ENCODE peak calls at places on chromosomes 5 and 9, in seven cellular contexts. One of them, this sample, is unnamed.

GRCh38 chr5:179278546-179278945 is 66.7 kb downstream of the ADAMTS2 start:
- DNase-seq in activated T-cell treated with anti-CD3 and anti-CD28 coated beads for 48 hours: no peak
- DNase-seq in pancreas: no peak
- DNase-seq in stimulated activated CD4-positive, alpha-beta T cell treated with anti-CD3 and anti-CD28 coated beads, Interleukin-4, amount 100 ng/mL, for 4 hours: no peak
- DNase-seq in EL: no peak
- DNase-seq in CD8-positive, alpha-beta memory T cell: no peak
- DNase-seq in kidney tubule cell: no peak
- DNase-seq in this sample: no peak

GRCh38 chr9:134936762-134937555 is 19.2 kb upstream of the FCN1 start:
- DNase-seq in activated T-cell treated with anti-CD3 and anti-CD28 coated beads for 48 hours: no peak
- DNase-seq in pancreas: no peak
- DNase-seq in stimulated activated CD4-positive, alpha-beta T cell treated with anti-CD3 and anti-CD28 coated beads, Interleukin-4, amount 100 ng/mL, for 4 hours: no peak
- DNase-seq in EL: no peak
- DNase-seq in CD8-positive, alpha-beta memory T cell: no peak
- DNase-seq in kidney tubule cell: no peak
- DNase-seq in this sample: no peak

GRCh38 chr9:89436963-89437625 is 60.8 kb downstream of the SEMA4D start:
- DNase-seq in activated T-cell treated with anti-CD3 and anti-CD28 coated beads for 48 hours: no peak
- DNase-seq in pancreas: no peak
- DNase-seq in stimulated activated CD4-positive, alpha-beta T cell treated with anti-CD3 and anti-CD28 coated beads, Interleukin-4, amount 100 ng/mL, for 4 hours: peak; percentile 65
- DNase-seq in EL: no peak
- DNase-seq in CD8-positive, alpha-beta memory T cell: peak; percentile 60
- DNase-seq in kidney tubule cell: peak; percentile 75
- DNase-seq in this sample: peak; percentile 54

GRCh38 chr9:17349816-17350215 is 215.0 kb downstream of the CNTLN start:
- DNase-seq in activated T-cell treated with anti-CD3 and anti-CD28 coated beads for 48 hours: no peak
- DNase-seq in pancreas: no peak
- DNase-seq in stimulated activated CD4-positive, alpha-beta T cell treated with anti-CD3 and anti-CD28 coated beads, Interleukin-4, amount 100 ng/mL, for 4 hours: no peak
- DNase-seq in EL: peak; percentile 67
- DNase-seq in CD8-positive, alpha-beta memory T cell: no peak
- DNase-seq in kidney tubule cell: peak; percentile 29
- DNase-seq in this sample: no peak

GRCh38 chr9:123514766-123515165 is 158.8 kb downstream of the CRB2 start:
- DNase-seq in activated T-cell treated with anti-CD3 and anti-CD28 coated beads for 48 hours: no peak
- DNase-seq in pancreas: no peak
- DNase-seq in stimulated activated CD4-positive, alpha-beta T cell treated with anti-CD3 and anti-CD28 coated beads, Interleukin-4, amount 100 ng/mL, for 4 hours: no peak
- DNase-seq in EL: no peak
- DNase-seq in CD8-positive, alpha-beta memory T cell: no peak
- DNase-seq in kidney tubule cell: no peak
- DNase-seq in this sample: no peak

GRCh38 chr9:134636142-134636507 is 5.5 kb upstream of the COL5A1 start:
- DNase-seq in activated T-cell treated with anti-CD3 and anti-CD28 coated beads for 48 hours: no peak
- DNase-seq in pancreas: no peak
- DNase-seq in stimulated activated CD4-positive, alpha-beta T cell treated with anti-CD3 and anti-CD28 coated beads, Interleukin-4, amount 100 ng/mL, for 4 hours: no peak
- DNase-seq in EL: no peak
- DNase-seq in CD8-positive, alpha-beta memory T cell: no peak
- DNase-seq in kidney tubule cell: no peak
- DNase-seq in this sample: no peak

GRCh38 chr9:88658311-88658822 is 123.4 kb downstream of the NXNL2 start:
- DNase-seq in activated T-cell treated with anti-CD3 and anti-CD28 coated beads for 48 hours: no peak
- DNase-seq in pancreas: peak; percentile 13
- DNase-seq in stimulated activated CD4-positive, alpha-beta T cell treated with anti-CD3 and anti-CD28 coated beads, Interleukin-4, amount 100 ng/mL, for 4 hours: no peak
- DNase-seq in EL: peak; percentile 22
- DNase-seq in CD8-positive, alpha-beta memory T cell: no peak
- DNase-seq in kidney tubule cell: peak; percentile 87
- DNase-seq in this sample: no peak

GRCh38 chr9:135343733-135344522 is 135.7 kb upstream of the PPP1R26 start:
- DNase-seq in activated T-cell treated with anti-CD3 and anti-CD28 coated beads for 48 hours: peak; percentile 44
- DNase-seq in pancreas: peak; percentile 76
- DNase-seq in stimulated activated CD4-positive, alpha-beta T cell treated with anti-CD3 and anti-CD28 coated beads, Interleukin-4, amount 100 ng/mL, for 4 hours: no peak
- DNase-seq in EL: peak; percentile 10
- DNase-seq in CD8-positive, alpha-beta memory T cell: peak; percentile 4
- DNase-seq in kidney tubule cell: peak; percentile 28
- DNase-seq in this sample: peak; percentile 39

GRCh38 chr9:81374881-81375280 is 314.5 kb downstream of the TLE1 start:
- DNase-seq in activated T-cell treated with anti-CD3 and anti-CD28 coated beads for 48 hours: no peak
- DNase-seq in pancreas: no peak
- DNase-seq in stimulated activated CD4-positive, alpha-beta T cell treated with anti-CD3 and anti-CD28 coated beads, Interleukin-4, amount 100 ng/mL, for 4 hours: no peak
- DNase-seq in EL: no peak
- DNase-seq in CD8-positive, alpha-beta memory T cell: no peak
- DNase-seq in kidney tubule cell: no peak
- DNase-seq in this sample: no peak

GRCh38 chr9:101999441-101999840 is 261.0 kb upstream of the GRIN3A start:
- DNase-seq in activated T-cell treated with anti-CD3 and anti-CD28 coated beads for 48 hours: no peak
- DNase-seq in pancreas: no peak
- DNase-seq in stimulated activated CD4-positive, alpha-beta T cell treated with anti-CD3 and anti-CD28 coated beads, Interleukin-4, amount 100 ng/mL, for 4 hours: no peak
- DNase-seq in EL: no peak
- DNase-seq in CD8-positive, alpha-beta memory T cell: no peak
- DNase-seq in kidney tubule cell: peak; percentile 6
- DNase-seq in this sample: no peak

GRCh38 chr9:13380903-13381302 is 101.4 kb upstream of the MPDZ start:
- DNase-seq in activated T-cell treated with anti-CD3 and anti-CD28 coated beads for 48 hours: no peak
- DNase-seq in pancreas: peak; percentile 59
- DNase-seq in stimulated activated CD4-positive, alpha-beta T cell treated with anti-CD3 and anti-CD28 coated beads, Interleukin-4, amount 100 ng/mL, for 4 hours: no peak
- DNase-seq in EL: no peak
- DNase-seq in CD8-positive, alpha-beta memory T cell: no peak
- DNase-seq in kidney tubule cell: no peak
- DNase-seq in this sample: no peak

GRCh38 chr5:96663608-96664007 is 1.4 kb downstream of the CAST start:
- DNase-seq in activated T-cell treated with anti-CD3 and anti-CD28 coated beads for 48 hours: no peak
- DNase-seq in pancreas: no peak
- DNase-seq in stimulated activated CD4-positive, alpha-beta T cell treated with anti-CD3 and anti-CD28 coated beads, Interleukin-4, amount 100 ng/mL, for 4 hours: no peak
- DNase-seq in EL: no peak
- DNase-seq in CD8-positive, alpha-beta memory T cell: no peak
- DNase-seq in kidney tubule cell: no peak
- DNase-seq in this sample: no peak

GRCh38 chr5:137563646-137564474 is 64.7 kb upstream of the SPOCK1 start:
- DNase-seq in activated T-cell treated with anti-CD3 and anti-CD28 coated beads for 48 hours: no peak
- DNase-seq in pancreas: no peak
- DNase-seq in stimulated activated CD4-positive, alpha-beta T cell treated with anti-CD3 and anti-CD28 coated beads, Interleukin-4, amount 100 ng/mL, for 4 hours: no peak
- DNase-seq in EL: peak; percentile 98
- DNase-seq in CD8-positive, alpha-beta memory T cell: no peak
- DNase-seq in kidney tubule cell: peak; percentile 43
- DNase-seq in this sample: no peak

GRCh38 chr5:169970911-169971436 is 9.3 kb downstream of the INSYN2B start:
- DNase-seq in activated T-cell treated with anti-CD3 and anti-CD28 coated beads for 48 hours: no peak
- DNase-seq in pancreas: no peak
- DNase-seq in stimulated activated CD4-positive, alpha-beta T cell treated with anti-CD3 and anti-CD28 coated beads, Interleukin-4, amount 100 ng/mL, for 4 hours: no peak
- DNase-seq in EL: peak; percentile 97
- DNase-seq in CD8-positive, alpha-beta memory T cell: no peak
- DNase-seq in kidney tubule cell: peak; percentile 98
- DNase-seq in this sample: no peak

GRCh38 chr5:178560911-178561310 is 29.3 kb downstream of the COL23A1 start:
- DNase-seq in activated T-cell treated with anti-CD3 and anti-CD28 coated beads for 48 hours: no peak
- DNase-seq in pancreas: no peak
- DNase-seq in stimulated activated CD4-positive, alpha-beta T cell treated with anti-CD3 and anti-CD28 coated beads, Interleukin-4, amount 100 ng/mL, for 4 hours: no peak
- DNase-seq in EL: no peak
- DNase-seq in CD8-positive, alpha-beta memory T cell: no peak
- DNase-seq in kidney tubule cell: no peak
- DNase-seq in this sample: no peak

GRCh38 chr5:103648086-103648485 is 85.5 kb upstream of the NUDT12 start:
- DNase-seq in activated T-cell treated with anti-CD3 and anti-CD28 coated beads for 48 hours: no peak
- DNase-seq in pancreas: no peak
- DNase-seq in stimulated activated CD4-positive, alpha-beta T cell treated with anti-CD3 and anti-CD28 coated beads, Interleukin-4, amount 100 ng/mL, for 4 hours: no peak
- DNase-seq in EL: no peak
- DNase-seq in CD8-positive, alpha-beta memory T cell: no peak
- DNase-seq in kidney tubule cell: no peak
- DNase-seq in this sample: no peak

GRCh38 chr5:141605523-141606277 is 13.1 kb downstream of the DIAPH1 start:
- DNase-seq in activated T-cell treated with anti-CD3 and anti-CD28 coated beads for 48 hours: peak; percentile 40
- DNase-seq in pancreas: no peak
- DNase-seq in stimulated activated CD4-positive, alpha-beta T cell treated with anti-CD3 and anti-CD28 coated beads, Interleukin-4, amount 100 ng/mL, for 4 hours: peak; percentile 70
- DNase-seq in EL: peak; percentile 43
- DNase-seq in CD8-positive, alpha-beta memory T cell: peak; percentile 88
- DNase-seq in kidney tubule cell: no peak
- DNase-seq in this sample: peak; percentile 50

GRCh38 chr9:14616188-14616982 is 76.8 kb downstream of the ZDHHC21 start:
- DNase-seq in activated T-cell treated with anti-CD3 and anti-CD28 coated beads for 48 hours: no peak
- DNase-seq in pancreas: no peak
- DNase-seq in stimulated activated CD4-positive, alpha-beta T cell treated with anti-CD3 and anti-CD28 coated beads, Interleukin-4, amount 100 ng/mL, for 4 hours: no peak
- DNase-seq in EL: peak; percentile 58
- DNase-seq in CD8-positive, alpha-beta memory T cell: peak; percentile 4
- DNase-seq in kidney tubule cell: peak; percentile 49
- DNase-seq in this sample: no peak

GRCh38 chr9:22970434-22970975 is 523.9 kb downstream of the DMRTA1 start:
- DNase-seq in activated T-cell treated with anti-CD3 and anti-CD28 coated beads for 48 hours: no peak
- DNase-seq in pancreas: no peak
- DNase-seq in stimulated activated CD4-positive, alpha-beta T cell treated with anti-CD3 and anti-CD28 coated beads, Interleukin-4, amount 100 ng/mL, for 4 hours: no peak
- DNase-seq in EL: no peak
- DNase-seq in CD8-positive, alpha-beta memory T cell: no peak
- DNase-seq in kidney tubule cell: no peak
- DNase-seq in this sample: no peak

GRCh38 chr5:73152411-73153388 is 20.3 kb upstream of the TMEM174 start:
- DNase-seq in activated T-cell treated with anti-CD3 and anti-CD28 coated beads for 48 hours: no peak
- DNase-seq in pancreas: no peak
- DNase-seq in stimulated activated CD4-positive, alpha-beta T cell treated with anti-CD3 and anti-CD28 coated beads, Interleukin-4, amount 100 ng/mL, for 4 hours: no peak
- DNase-seq in EL: no peak
- DNase-seq in CD8-positive, alpha-beta memory T cell: no peak
- DNase-seq in kidney tubule cell: no peak
- DNase-seq in this sample: no peak

GRCh38 chr9:21747171-21747570 is 55.3 kb upstream of the MTAP start:
- DNase-seq in activated T-cell treated with anti-CD3 and anti-CD28 coated beads for 48 hours: no peak
- DNase-seq in pancreas: no peak
- DNase-seq in stimulated activated CD4-positive, alpha-beta T cell treated with anti-CD3 and anti-CD28 coated beads, Interleukin-4, amount 100 ng/mL, for 4 hours: no peak
- DNase-seq in EL: peak; percentile 43
- DNase-seq in CD8-positive, alpha-beta memory T cell: no peak
- DNase-seq in kidney tubule cell: no peak
- DNase-seq in this sample: no peak

GRCh38 chr9:20570086-20570485 is 52.2 kb downstream of the MLLT3 start:
- DNase-seq in activated T-cell treated with anti-CD3 and anti-CD28 coated beads for 48 hours: no peak
- DNase-seq in pancreas: no peak
- DNase-seq in stimulated activated CD4-positive, alpha-beta T cell treated with anti-CD3 and anti-CD28 coated beads, Interleukin-4, amount 100 ng/mL, for 4 hours: no peak
- DNase-seq in EL: peak; percentile 59
- DNase-seq in CD8-positive, alpha-beta memory T cell: no peak
- DNase-seq in kidney tubule cell: peak; percentile 30
- DNase-seq in this sample: no peak

GRCh38 chr9:37037744-37038640 is 3.9 kb upstream of the PAX5 start:
- DNase-seq in activated T-cell treated with anti-CD3 and anti-CD28 coated beads for 48 hours: no peak
- DNase-seq in pancreas: peak; percentile 10
- DNase-seq in stimulated activated CD4-positive, alpha-beta T cell treated with anti-CD3 and anti-CD28 coated beads, Interleukin-4, amount 100 ng/mL, for 4 hours: no peak
- DNase-seq in EL: no peak
- DNase-seq in CD8-positive, alpha-beta memory T cell: no peak
- DNase-seq in kidney tubule cell: no peak
- DNase-seq in this sample: peak; percentile 24

GRCh38 chr5:765948-766631 is 18.4 kb downstream of the ZDHHC11B start:
- DNase-seq in activated T-cell treated with anti-CD3 and anti-CD28 coated beads for 48 hours: no peak
- DNase-seq in pancreas: no peak
- DNase-seq in stimulated activated CD4-positive, alpha-beta T cell treated with anti-CD3 and anti-CD28 coated beads, Interleukin-4, amount 100 ng/mL, for 4 hours: no peak
- DNase-seq in EL: no peak
- DNase-seq in CD8-positive, alpha-beta memory T cell: no peak
- DNase-seq in kidney tubule cell: no peak
- DNase-seq in this sample: no peak

GRCh38 chr9:136143215-136144001 is 24.7 kb upstream of the TMEM250 start:
- DNase-seq in activated T-cell treated with anti-CD3 and anti-CD28 coated beads for 48 hours: no peak
- DNase-seq in pancreas: no peak
- DNase-seq in stimulated activated CD4-positive, alpha-beta T cell treated with anti-CD3 and anti-CD28 coated beads, Interleukin-4, amount 100 ng/mL, for 4 hours: no peak
- DNase-seq in EL: peak; percentile 28
- DNase-seq in CD8-positive, alpha-beta memory T cell: no peak
- DNase-seq in kidney tubule cell: no peak
- DNase-seq in this sample: no peak

GRCh38 chr9:137642118-137642601 is 23.4 kb downstream of the EHMT1 start:
- DNase-seq in activated T-cell treated with anti-CD3 and anti-CD28 coated beads for 48 hours: no peak
- DNase-seq in pancreas: no peak
- DNase-seq in stimulated activated CD4-positive, alpha-beta T cell treated with anti-CD3 and anti-CD28 coated beads, Interleukin-4, amount 100 ng/mL, for 4 hours: no peak
- DNase-seq in EL: no peak
- DNase-seq in CD8-positive, alpha-beta memory T cell: no peak
- DNase-seq in kidney tubule cell: no peak
- DNase-seq in this sample: no peak

GRCh38 chr5:141760753-141761152 is 78.7 kb upstream of the ARAP3 start:
- DNase-seq in activated T-cell treated with anti-CD3 and anti-CD28 coated beads for 48 hours: no peak
- DNase-seq in pancreas: no peak
- DNase-seq in stimulated activated CD4-positive, alpha-beta T cell treated with anti-CD3 and anti-CD28 coated beads, Interleukin-4, amount 100 ng/mL, for 4 hours: no peak
- DNase-seq in EL: no peak
- DNase-seq in CD8-positive, alpha-beta memory T cell: no peak
- DNase-seq in kidney tubule cell: no peak
- DNase-seq in this sample: no peak

GRCh38 chr5:40405230-40405629 is 274.5 kb upstream of the PTGER4 start:
- DNase-seq in activated T-cell treated with anti-CD3 and anti-CD28 coated beads for 48 hours: no peak
- DNase-seq in pancreas: no peak
- DNase-seq in stimulated activated CD4-positive, alpha-beta T cell treated with anti-CD3 and anti-CD28 coated beads, Interleukin-4, amount 100 ng/mL, for 4 hours: no peak
- DNase-seq in EL: peak; percentile 58
- DNase-seq in CD8-positive, alpha-beta memory T cell: no peak
- DNase-seq in kidney tubule cell: peak; percentile 13
- DNase-seq in this sample: no peak

GRCh38 chr9:111891910-111892499 is 4.6 kb upstream of the UGCG start:
- DNase-seq in activated T-cell treated with anti-CD3 and anti-CD28 coated beads for 48 hours: no peak
- DNase-seq in pancreas: no peak
- DNase-seq in stimulated activated CD4-positive, alpha-beta T cell treated with anti-CD3 and anti-CD28 coated beads, Interleukin-4, amount 100 ng/mL, for 4 hours: no peak
- DNase-seq in EL: peak; percentile 41
- DNase-seq in CD8-positive, alpha-beta memory T cell: peak; percentile 38
- DNase-seq in kidney tubule cell: peak; percentile 43
- DNase-seq in this sample: no peak

GRCh38 chr9:136409557-136410455 is 608 bp downstream of the ENTR1 start:
- DNase-seq in activated T-cell treated with anti-CD3 and anti-CD28 coated beads for 48 hours: peak; percentile 30
- DNase-seq in pancreas: peak; percentile 29
- DNase-seq in stimulated activated CD4-positive, alpha-beta T cell treated with anti-CD3 and anti-CD28 coated beads, Interleukin-4, amount 100 ng/mL, for 4 hours: peak; percentile 32
- DNase-seq in EL: peak; percentile 48
- DNase-seq in CD8-positive, alpha-beta memory T cell: peak; percentile 38
- DNase-seq in kidney tubule cell: peak; percentile 56
- DNase-seq in this sample: peak; percentile 49

GRCh38 chr9:105901514-105902109 is 207.3 kb downstream of the TMEM38B start:
- DNase-seq in activated T-cell treated with anti-CD3 and anti-CD28 coated beads for 48 hours: no peak
- DNase-seq in pancreas: peak; percentile 12
- DNase-seq in stimulated activated CD4-positive, alpha-beta T cell treated with anti-CD3 and anti-CD28 coated beads, Interleukin-4, amount 100 ng/mL, for 4 hours: no peak
- DNase-seq in EL: peak; percentile 49
- DNase-seq in CD8-positive, alpha-beta memory T cell: no peak
- DNase-seq in kidney tubule cell: peak; percentile 67
- DNase-seq in this sample: no peak

GRCh38 chr5:110965773-110966581 is 105.5 kb upstream of the TSLP start:
- DNase-seq in activated T-cell treated with anti-CD3 and anti-CD28 coated beads for 48 hours: no peak
- DNase-seq in pancreas: no peak
- DNase-seq in stimulated activated CD4-positive, alpha-beta T cell treated with anti-CD3 and anti-CD28 coated beads, Interleukin-4, amount 100 ng/mL, for 4 hours: no peak
- DNase-seq in EL: no peak
- DNase-seq in CD8-positive, alpha-beta memory T cell: no peak
- DNase-seq in kidney tubule cell: no peak
- DNase-seq in this sample: no peak

GRCh38 chr5:140083650-140084049 is 30.3 kb upstream of the PURA start:
- DNase-seq in activated T-cell treated with anti-CD3 and anti-CD28 coated beads for 48 hours: no peak
- DNase-seq in pancreas: no peak
- DNase-seq in stimulated activated CD4-positive, alpha-beta T cell treated with anti-CD3 and anti-CD28 coated beads, Interleukin-4, amount 100 ng/mL, for 4 hours: no peak
- DNase-seq in EL: no peak
- DNase-seq in CD8-positive, alpha-beta memory T cell: no peak
- DNase-seq in kidney tubule cell: no peak
- DNase-seq in this sample: no peak